ENCODE peak calls at places on chromosomes 3 and 15, in ten cellular contexts. One of them, this sample, is unnamed.

GRCh38 chr3:183534249-183534648 is 21.3 kb downstream of the KLHL6 start:
- DNase-seq in PC-3: peak; percentile 51
- DNase-seq in foreskin fibroblast: peak; percentile 28
- DNase-seq in GM23248: peak; percentile 63
- DNase-seq in AG10803: peak; percentile 12
- DNase-seq in fibroblast of lung: no peak
- DNase-seq in neuronal stem cell: no peak
- DNase-seq in right cardiac atrium: no peak
- DNase-seq in mesendoderm: no peak
- DNase-seq in colonic mucosa: no peak
- DNase-seq in this sample: peak; percentile 10

GRCh38 chr3:152471814-152472605 is 203.3 kb downstream of the MBNL1 start:
- DNase-seq in PC-3: peak; percentile 77
- DNase-seq in colonic mucosa: peak; percentile 82
- DNase-seq in GM23248: peak; percentile 83
- DNase-seq in right cardiac atrium: peak; percentile 77
- DNase-seq in AG10803: peak; percentile 59
- DNase-seq in foreskin fibroblast: peak; percentile 80
- DNase-seq in neuronal stem cell: peak; percentile 41
- DNase-seq in mesendoderm: peak; percentile 71
- DNase-seq in fibroblast of lung: peak; percentile 72
- DNase-seq in this sample: peak; percentile 74

GRCh38 chr15:98794211-98794610 is 145.9 kb downstream of the IGF1R start:
- DNase-seq in fibroblast of lung: no peak
- DNase-seq in AG10803: no peak
- DNase-seq in mesendoderm: no peak
- DNase-seq in GM23248: no peak
- DNase-seq in neuronal stem cell: no peak
- DNase-seq in right cardiac atrium: no peak
- DNase-seq in PC-3: no peak
- DNase-seq in foreskin fibroblast: no peak
- DNase-seq in colonic mucosa: peak; percentile 4
- DNase-seq in this sample: no peak

GRCh38 chr15:101191242-101191641 is 60.6 kb downstream of the CHSY1 start:
- DNase-seq in neuronal stem cell: no peak
- DNase-seq in colonic mucosa: no peak
- DNase-seq in PC-3: no peak
- DNase-seq in right cardiac atrium: no peak
- DNase-seq in fibroblast of lung: no peak
- DNase-seq in foreskin fibroblast: no peak
- DNase-seq in AG10803: no peak
- DNase-seq in GM23248: peak; percentile 71
- DNase-seq in mesendoderm: no peak
- DNase-seq in this sample: peak; percentile 52

GRCh38 chr3:139127101-139127500 is 82.4 kb upstream of the PRR23C start:
- DNase-seq in AG10803: peak; percentile 67
- DNase-seq in colonic mucosa: no peak
- DNase-seq in mesendoderm: no peak
- DNase-seq in fibroblast of lung: peak; percentile 77
- DNase-seq in PC-3: no peak
- DNase-seq in GM23248: peak; percentile 82
- DNase-seq in right cardiac atrium: no peak
- DNase-seq in foreskin fibroblast: peak; percentile 89
- DNase-seq in neuronal stem cell: no peak
- DNase-seq in this sample: peak; percentile 80

GRCh38 chr3:37909067-37909911 is 47.6 kb downstream of the CTDSPL start:
- DNase-seq in right cardiac atrium: peak; percentile 54
- DNase-seq in AG10803: peak; percentile 18
- DNase-seq in colonic mucosa: no peak
- DNase-seq in mesendoderm: peak; percentile 54
- DNase-seq in neuronal stem cell: no peak
- DNase-seq in foreskin fibroblast: peak; percentile 17
- DNase-seq in fibroblast of lung: no peak
- DNase-seq in GM23248: peak; percentile 23
- DNase-seq in PC-3: peak; percentile 29
- DNase-seq in this sample: no peak

GRCh38 chr3:23589586-23589985 is 216.2 kb upstream of the UBE2E1 start:
- DNase-seq in fibroblast of lung: no peak
- DNase-seq in right cardiac atrium: no peak
- DNase-seq in neuronal stem cell: no peak
- DNase-seq in AG10803: no peak
- DNase-seq in PC-3: no peak
- DNase-seq in GM23248: no peak
- DNase-seq in mesendoderm: no peak
- DNase-seq in colonic mucosa: no peak
- DNase-seq in foreskin fibroblast: no peak
- DNase-seq in this sample: no peak

GRCh38 chr3:149783576-149783975 is 8.8 kb downstream of the ANKUB1 start:
- DNase-seq in mesendoderm: peak; percentile 10
- DNase-seq in fibroblast of lung: peak; percentile 17
- DNase-seq in foreskin fibroblast: peak; percentile 70
- DNase-seq in PC-3: peak; percentile 61
- DNase-seq in AG10803: peak; percentile 88
- DNase-seq in GM23248: peak; percentile 65
- DNase-seq in colonic mucosa: no peak
- DNase-seq in neuronal stem cell: no peak
- DNase-seq in right cardiac atrium: no peak
- DNase-seq in this sample: peak; percentile 35

GRCh38 chr3:124034016-124034808 is 42.3 kb upstream of the ROPN1 start:
- DNase-seq in colonic mucosa: peak; percentile 31
- DNase-seq in AG10803: no peak
- DNase-seq in GM23248: peak; percentile 59
- DNase-seq in neuronal stem cell: peak; percentile 36
- DNase-seq in fibroblast of lung: no peak
- DNase-seq in foreskin fibroblast: peak; percentile 25
- DNase-seq in right cardiac atrium: peak; percentile 62
- DNase-seq in mesendoderm: peak; percentile 11
- DNase-seq in PC-3: peak; percentile 22
- DNase-seq in this sample: no peak

GRCh38 chr3:168071971-168072645 is 23.6 kb downstream of the GOLIM4 start:
- DNase-seq in AG10803: peak; percentile 33
- DNase-seq in PC-3: peak; percentile 20
- DNase-seq in foreskin fibroblast: peak; percentile 58
- DNase-seq in neuronal stem cell: no peak
- DNase-seq in fibroblast of lung: no peak
- DNase-seq in right cardiac atrium: no peak
- DNase-seq in GM23248: peak; percentile 55
- DNase-seq in mesendoderm: no peak
- DNase-seq in colonic mucosa: no peak
- DNase-seq in this sample: no peak

GRCh38 chr3:43735618-43736017 is 44.9 kb downstream of the ABHD5 start:
- DNase-seq in foreskin fibroblast: no peak
- DNase-seq in right cardiac atrium: no peak
- DNase-seq in PC-3: no peak
- DNase-seq in mesendoderm: no peak
- DNase-seq in GM23248: no peak
- DNase-seq in colonic mucosa: no peak
- DNase-seq in neuronal stem cell: no peak
- DNase-seq in fibroblast of lung: no peak
- DNase-seq in AG10803: no peak
- DNase-seq in this sample: no peak

GRCh38 chr3:129593595-129594339 is 12.7 kb downstream of the PLXND1 start:
- DNase-seq in AG10803: peak; percentile 47
- DNase-seq in fibroblast of lung: peak; percentile 33
- DNase-seq in right cardiac atrium: no peak
- DNase-seq in mesendoderm: peak; percentile 55
- DNase-seq in neuronal stem cell: no peak
- DNase-seq in colonic mucosa: no peak
- DNase-seq in PC-3: no peak
- DNase-seq in foreskin fibroblast: peak; percentile 35
- DNase-seq in GM23248: peak; percentile 37
- DNase-seq in this sample: peak; percentile 56

GRCh38 chr15:80991446-80991845 is 1.8 kb upstream of the MESD start:
- DNase-seq in mesendoderm: no peak
- DNase-seq in right cardiac atrium: peak; percentile 85
- DNase-seq in foreskin fibroblast: peak; percentile 90
- DNase-seq in PC-3: peak; percentile 17
- DNase-seq in fibroblast of lung: peak; percentile 92
- DNase-seq in neuronal stem cell: no peak
- DNase-seq in AG10803: peak; percentile 75
- DNase-seq in colonic mucosa: peak; percentile 66
- DNase-seq in GM23248: peak; percentile 92
- DNase-seq in this sample: peak; percentile 87

GRCh38 chr3:136377499-136377898 is 127.4 kb downstream of the PCCB start:
- DNase-seq in neuronal stem cell: no peak
- DNase-seq in colonic mucosa: no peak
- DNase-seq in foreskin fibroblast: no peak
- DNase-seq in PC-3: no peak
- DNase-seq in mesendoderm: no peak
- DNase-seq in GM23248: no peak
- DNase-seq in fibroblast of lung: no peak
- DNase-seq in right cardiac atrium: no peak
- DNase-seq in AG10803: no peak
- DNase-seq in this sample: no peak

GRCh38 chr3:55402886-55403605 is 84.1 kb downstream of the WNT5A start:
- DNase-seq in AG10803: no peak
- DNase-seq in fibroblast of lung: no peak
- DNase-seq in neuronal stem cell: no peak
- DNase-seq in right cardiac atrium: no peak
- DNase-seq in PC-3: peak; percentile 83
- DNase-seq in foreskin fibroblast: peak; percentile 65
- DNase-seq in GM23248: peak; percentile 38
- DNase-seq in mesendoderm: peak; percentile 76
- DNase-seq in colonic mucosa: no peak
- DNase-seq in this sample: peak; percentile 30

GRCh38 chr3:72427575-72427974 is 420.7 kb downstream of the SHQ1 start:
- DNase-seq in colonic mucosa: no peak
- DNase-seq in mesendoderm: no peak
- DNase-seq in right cardiac atrium: no peak
- DNase-seq in foreskin fibroblast: no peak
- DNase-seq in GM23248: no peak
- DNase-seq in AG10803: no peak
- DNase-seq in fibroblast of lung: no peak
- DNase-seq in PC-3: no peak
- DNase-seq in neuronal stem cell: no peak
- DNase-seq in this sample: no peak
- H3K4me3 ChIP-seq in colonic mucosa: no peak overlapping the region
- H3K4me3 ChIP-seq in mesendoderm: no peak overlapping the region
- H3K4me3 ChIP-seq in right cardiac atrium: no peak overlapping the region
- H3K4me3 ChIP-seq in foreskin fibroblast: no peak overlapping the region
- H3K4me3 ChIP-seq in GM23248: no peak overlapping the region
- H3K4me3 ChIP-seq in AG10803: no peak overlapping the region
- H3K4me3 ChIP-seq in fibroblast of lung: no peak overlapping the region
- H3K4me3 ChIP-seq in PC-3: no peak overlapping the region
- H3K4me3 ChIP-seq in neuronal stem cell: no peak overlapping the region
- H3K4me3 ChIP-seq in this sample: no peak overlapping the region

GRCh38 chr15:67137319-67137718 is 71.9 kb downstream of the SMAD3 start:
- DNase-seq in neuronal stem cell: no peak
- DNase-seq in mesendoderm: no peak
- DNase-seq in foreskin fibroblast: no peak
- DNase-seq in right cardiac atrium: no peak
- DNase-seq in GM23248: no peak
- DNase-seq in fibroblast of lung: no peak
- DNase-seq in PC-3: no peak
- DNase-seq in AG10803: no peak
- DNase-seq in colonic mucosa: no peak
- DNase-seq in this sample: no peak

GRCh38 chr15:67137951-67138935 is 72.8 kb downstream of the SMAD3 start:
- DNase-seq in foreskin fibroblast: no peak
- DNase-seq in colonic mucosa: no peak
- DNase-seq in GM23248: peak; percentile 45
- DNase-seq in right cardiac atrium: no peak
- DNase-seq in AG10803: no peak
- DNase-seq in PC-3: no peak
- DNase-seq in mesendoderm: no peak
- DNase-seq in fibroblast of lung: peak; percentile 37
- DNase-seq in neuronal stem cell: no peak
- DNase-seq in this sample: peak; percentile 58

GRCh38 chr15:67136802-67137201 is 71.4 kb downstream of the SMAD3 start:
- DNase-seq in colonic mucosa: no peak
- DNase-seq in mesendoderm: no peak
- DNase-seq in AG10803: no peak
- DNase-seq in fibroblast of lung: no peak
- DNase-seq in foreskin fibroblast: no peak
- DNase-seq in neuronal stem cell: no peak
- DNase-seq in PC-3: no peak
- DNase-seq in right cardiac atrium: no peak
- DNase-seq in GM23248: no peak
- DNase-seq in this sample: no peak

GRCh38 chr15:67140078-67140833 is 74.9 kb downstream of the SMAD3 start:
- DNase-seq in fibroblast of lung: no peak
- DNase-seq in colonic mucosa: no peak
- DNase-seq in GM23248: no peak
- DNase-seq in PC-3: no peak
- DNase-seq in neuronal stem cell: no peak
- DNase-seq in foreskin fibroblast: no peak
- DNase-seq in AG10803: no peak
- DNase-seq in right cardiac atrium: no peak
- DNase-seq in mesendoderm: no peak
- DNase-seq in this sample: no peak

GRCh38 chr15:67138946-67139855 is 73.8 kb downstream of the SMAD3 start:
- DNase-seq in colonic mucosa: no peak
- DNase-seq in mesendoderm: no peak
- DNase-seq in AG10803: no peak
- DNase-seq in neuronal stem cell: no peak
- DNase-seq in GM23248: peak; percentile 49
- DNase-seq in right cardiac atrium: no peak
- DNase-seq in fibroblast of lung: peak; percentile 59
- DNase-seq in foreskin fibroblast: no peak
- DNase-seq in PC-3: no peak
- DNase-seq in this sample: peak; percentile 95
- H3K4me3 ChIP-seq in colonic mucosa: no peak overlapping the region
- H3K4me3 ChIP-seq in mesendoderm: no peak overlapping the region
- H3K4me3 ChIP-seq in AG10803: no peak overlapping the region
- H3K4me3 ChIP-seq in neuronal stem cell: no peak overlapping the region
- H3K4me3 ChIP-seq in GM23248: peak overlapping the region; percentile 55
- H3K4me3 ChIP-seq in right cardiac atrium: peak overlapping the region; percentile 41
- H3K4me3 ChIP-seq in fibroblast of lung: peak overlapping the region; percentile 49
- H3K4me3 ChIP-seq in foreskin fibroblast: no peak overlapping the region
- H3K4me3 ChIP-seq in PC-3: no peak overlapping the region
- H3K4me3 ChIP-seq in this sample: peak overlapping the region; percentile 44

GRCh38 chr3:46946856-46947544 is 29.5 kb downstream of the CCDC12 start:
- DNase-seq in right cardiac atrium: no peak
- DNase-seq in fibroblast of lung: peak; percentile 17
- DNase-seq in AG10803: no peak
- DNase-seq in neuronal stem cell: no peak
- DNase-seq in PC-3: peak; percentile 54
- DNase-seq in GM23248: peak; percentile 73
- DNase-seq in colonic mucosa: peak; percentile 57
- DNase-seq in foreskin fibroblast: no peak
- DNase-seq in mesendoderm: no peak
- DNase-seq in this sample: peak; percentile 83
- H3K4me3 ChIP-seq in right cardiac atrium: no peak overlapping the region
- H3K4me3 ChIP-seq in fibroblast of lung: no peak overlapping the region
- H3K4me3 ChIP-seq in AG10803: no peak overlapping the region
- H3K4me3 ChIP-seq in neuronal stem cell: no peak overlapping the region
- H3K4me3 ChIP-seq in PC-3: no peak overlapping the region
- H3K4me3 ChIP-seq in GM23248: no peak overlapping the region
- H3K4me3 ChIP-seq in colonic mucosa: no peak overlapping the region
- H3K4me3 ChIP-seq in foreskin fibroblast: no peak overlapping the region
- H3K4me3 ChIP-seq in mesendoderm: no peak overlapping the region
- H3K4me3 ChIP-seq in this sample: no peak overlapping the region

GRCh38 chr15:46344115-46344749 is 709.4 kb downstream of the SQOR start:
- DNase-seq in mesendoderm: peak; percentile 4
- DNase-seq in colonic mucosa: no peak
- DNase-seq in foreskin fibroblast: no peak
- DNase-seq in PC-3: no peak
- DNase-seq in AG10803: no peak
- DNase-seq in right cardiac atrium: no peak
- DNase-seq in GM23248: no peak
- DNase-seq in neuronal stem cell: no peak
- DNase-seq in fibroblast of lung: no peak
- DNase-seq in this sample: no peak

GRCh38 chr15:46343527-46343926 is 708.7 kb downstream of the SQOR start:
- DNase-seq in PC-3: no peak
- DNase-seq in neuronal stem cell: peak; percentile 24
- DNase-seq in right cardiac atrium: no peak
- DNase-seq in fibroblast of lung: no peak
- DNase-seq in mesendoderm: no peak
- DNase-seq in colonic mucosa: no peak
- DNase-seq in foreskin fibroblast: no peak
- DNase-seq in GM23248: no peak
- DNase-seq in AG10803: no peak
- DNase-seq in this sample: no peak

GRCh38 chr15:46344906-46345305 is 710.1 kb downstream of the SQOR start:
- DNase-seq in right cardiac atrium: peak; percentile 22
- DNase-seq in mesendoderm: no peak
- DNase-seq in neuronal stem cell: no peak
- DNase-seq in PC-3: no peak
- DNase-seq in colonic mucosa: no peak
- DNase-seq in fibroblast of lung: no peak
- DNase-seq in AG10803: no peak
- DNase-seq in GM23248: no peak
- DNase-seq in foreskin fibroblast: no peak
- DNase-seq in this sample: no peak
- H3K4me3 ChIP-seq in right cardiac atrium: no peak overlapping the region
- H3K4me3 ChIP-seq in mesendoderm: no peak overlapping the region
- H3K4me3 ChIP-seq in neuronal stem cell: no peak overlapping the region
- H3K4me3 ChIP-seq in PC-3: no peak overlapping the region
- H3K4me3 ChIP-seq in colonic mucosa: no peak overlapping the region
- H3K4me3 ChIP-seq in fibroblast of lung: no peak overlapping the region
- H3K4me3 ChIP-seq in AG10803: no peak overlapping the region
- H3K4me3 ChIP-seq in GM23248: no peak overlapping the region
- H3K4me3 ChIP-seq in foreskin fibroblast: no peak overlapping the region
- H3K4me3 ChIP-seq in this sample: no peak overlapping the region

This sample was measured in fibroblast of villous mesenchyme.